ENCODE peak calls at places on chromosomes 16 and 17, in nine cellular contexts. K, C, E, W, A, P, S, Q and X are unnamed samples.

GRCh38 chr16:69179255-69180010 is 7.5 kb upstream of the SNTB2 start:
- DNase-seq in K (peak), C (peak), E (peak), W (no peak), A (no peak), P (no peak), S (no peak), Q (peak), X (peak)

GRCh38 chr17:78608122-78608803 is 31.1 kb upstream of the DNAH17 start:
- DNase-seq in K (no peak), C (no peak), E (no peak), W (no peak), A (no peak), P (no peak), S (no peak), Q (no peak), X (no peak)

GRCh38 chr17:19904924-19905323 is 37.2 kb upstream of the ULK2 start:
- DNase-seq in K (no peak), C (no peak), E (peak), W (no peak), A (no peak), P (no peak), S (no peak), Q (no peak), X (no peak)

GRCh38 chr17:77704048-77704815 is 254.3 kb upstream of the TNRC6C start:
- DNase-seq in K (no peak), C (no peak), E (no peak), W (no peak), A (no peak), P (no peak), S (no peak), Q (peak), X (no peak)

GRCh38 chr17:61568219-61569072 is 22.6 kb downstream of the NACA2 start:
- DNase-seq in K (no peak), C (no peak), E (no peak), W (no peak), A (no peak), P (no peak), S (no peak), Q (no peak), X (no peak)

GRCh38 chr16:2771496-2772402 is 5.3 kb downstream of the ELOB start:
- DNase-seq in K (no peak), C (no peak), E (no peak), W (no peak), A (no peak), P (no peak), S (no peak), Q (no peak), X (no peak)

GRCh38 chr17:44599298-44600175 is 42.3 kb downstream of the FZD2 start:
- DNase-seq in K (peak), C (peak), E (peak), W (no peak), A (peak), P (no peak), S (no peak), Q (peak), X (peak)

GRCh38 chr16:4115209-4115940 is 867 bp downstream of the ADCY9 start:
- DNase-seq in K (peak), C (peak), E (no peak), W (peak), A (peak), P (no peak), S (peak), Q (peak), X (peak)

GRCh38 chr17:45342871-45343526 is 26.2 kb upstream of the MAP3K14 start:
- DNase-seq in K (no peak), C (no peak), E (no peak), W (no peak), A (no peak), P (no peak), S (no peak), Q (peak), X (no peak)

GRCh38 chr16:69073181-69073669 is 32.2 kb upstream of the HAS3 start:
- DNase-seq in K (no peak), C (peak), E (no peak), W (no peak), A (no peak), P (no peak), S (no peak), Q (no peak), X (peak)

GRCh38 chr16:74322301-74322710 is 25.7 kb downstream of the PSMD7 start:
- DNase-seq in K (no peak), C (no peak), E (no peak), W (no peak), A (no peak), P (no peak), S (no peak), Q (no peak), X (no peak)

GRCh38 chr17:29682054-29682453 is 59.3 kb upstream of the CORO6 start:
- DNase-seq in K (no peak), C (no peak), E (no peak), W (no peak), A (no peak), P (peak), S (no peak), Q (no peak), X (peak)
- H3K4me3 ChIP-seq in K (no peak), C (no peak), E (no peak), W (no peak), A (no peak), P (no peak), S (no peak), Q (no peak), X (no peak)

DNA sequence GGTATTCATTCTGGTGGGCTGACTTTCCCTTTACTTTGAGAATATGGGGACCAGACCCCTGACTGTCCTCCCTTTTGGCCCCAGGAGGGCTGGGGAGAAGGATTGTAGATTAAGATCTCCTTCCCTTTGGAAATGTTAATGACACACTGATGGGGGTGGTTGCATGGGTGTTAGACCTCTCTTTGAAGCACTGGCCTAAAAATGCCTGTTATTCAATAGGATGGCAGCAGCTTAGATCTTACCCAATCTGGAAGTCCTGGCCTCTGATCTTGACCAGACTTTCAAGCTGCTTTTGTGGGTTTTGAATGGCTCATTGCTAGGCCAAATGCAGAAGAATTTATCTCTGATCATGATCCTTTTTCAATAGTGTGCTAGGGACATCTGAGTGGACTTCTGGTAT is 25.7 kb downstream of the MAP3K3 start:
- DNase-seq in K (no peak), C (no peak), E (no peak), W (no peak), A (no peak), P (no peak), S (no peak), Q (no peak), X (no peak)
- TF ChIP-seq CTCF in K (no peak), C (no peak), E (no peak), W (no peak), A (no peak), P (no peak), S (no peak), Q (no peak), X (no peak)

GRCh38 chr17:51238253-51238887 is 21.5 kb downstream of the MBTD1 start:
- DNase-seq in K (no peak), C (no peak), E (no peak), W (no peak), A (no peak), P (peak), S (no peak), Q (no peak), X (no peak)
- H3K4me3 ChIP-seq in K (no peak), C (no peak), E (no peak), W (no peak), A (no peak), P (peak), S (no peak), Q (no peak), X (no peak)

DNA sequence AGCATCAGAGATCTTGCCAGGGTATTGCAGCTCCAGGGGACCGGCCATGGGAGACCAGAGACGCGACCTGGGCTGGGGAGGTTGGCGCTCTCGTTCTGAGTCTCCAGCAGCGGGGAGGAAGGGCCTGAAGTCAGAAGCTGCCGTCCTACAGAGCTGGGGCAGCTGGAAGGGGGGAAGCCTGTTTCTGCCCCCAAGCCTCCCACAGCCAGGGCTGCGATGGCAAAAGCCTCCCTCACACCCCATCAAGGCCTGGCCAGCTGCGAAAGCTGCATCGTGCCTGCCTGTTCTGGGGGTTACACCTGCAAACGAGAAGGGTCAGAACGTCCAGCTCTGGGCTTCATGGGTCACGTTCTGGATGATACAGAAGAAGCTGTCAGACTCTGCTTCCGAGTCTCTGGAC is 26.1 kb downstream of the MAPK8IP3 start:
- DNase-seq in K (no peak), C (no peak), E (no peak), W (no peak), A (no peak), P (no peak), S (no peak), Q (no peak), X (no peak)
- TF ChIP-seq CTCF in K (no peak), C (no peak), E (no peak), W (no peak), A (no peak), P (no peak), S (no peak), Q (no peak), X (no peak)

DNA sequence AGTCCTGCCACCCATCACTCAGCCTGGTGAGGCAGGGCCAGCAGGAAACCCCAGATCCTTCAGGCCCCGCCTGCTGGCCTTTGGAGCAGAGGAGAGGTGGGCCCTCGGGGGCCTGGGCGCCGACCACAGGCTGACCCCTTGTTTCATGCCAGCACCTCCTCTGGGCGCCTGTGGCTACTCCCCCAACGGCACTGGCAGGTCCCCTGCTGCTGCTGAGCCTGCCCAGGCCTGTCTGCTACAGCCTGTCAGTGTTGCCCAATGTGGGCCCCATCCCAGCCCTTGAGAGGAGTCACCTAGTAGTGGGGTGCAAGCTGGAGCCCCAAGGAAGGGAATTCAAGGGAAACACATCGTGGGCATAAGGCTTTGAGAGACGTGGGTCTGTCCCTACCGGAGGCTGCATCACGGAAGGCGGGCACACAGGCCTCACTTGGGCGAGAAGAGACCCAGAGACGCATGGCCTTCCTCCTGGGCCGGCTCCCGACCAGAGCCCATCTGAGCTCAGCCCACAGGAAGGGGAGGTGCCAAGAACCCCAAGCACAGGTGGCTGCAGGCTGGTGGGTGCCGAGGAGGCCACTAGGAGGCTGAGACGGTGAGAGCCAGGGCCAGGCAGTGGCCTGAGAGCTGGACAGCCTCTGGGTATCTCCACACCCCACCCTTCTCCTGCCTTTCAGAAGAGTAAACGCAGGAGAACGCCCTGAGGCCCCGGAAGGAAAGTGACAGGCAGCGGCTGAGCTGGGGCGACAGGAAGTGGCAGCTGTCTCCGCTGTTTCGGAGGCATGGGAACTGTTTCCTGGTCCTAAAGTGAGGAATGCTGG is 8.1 kb upstream of the FASN start:
- DNase-seq in K (peak), C (peak), E (no peak), W (peak), A (peak), P (peak), S (peak), Q (no peak), X (peak)
- H3K4me3 ChIP-seq in K (no peak), C (no peak), E (no peak), W (peak), A (no peak), P (peak), S (peak), Q (peak), X (no peak)

DNA sequence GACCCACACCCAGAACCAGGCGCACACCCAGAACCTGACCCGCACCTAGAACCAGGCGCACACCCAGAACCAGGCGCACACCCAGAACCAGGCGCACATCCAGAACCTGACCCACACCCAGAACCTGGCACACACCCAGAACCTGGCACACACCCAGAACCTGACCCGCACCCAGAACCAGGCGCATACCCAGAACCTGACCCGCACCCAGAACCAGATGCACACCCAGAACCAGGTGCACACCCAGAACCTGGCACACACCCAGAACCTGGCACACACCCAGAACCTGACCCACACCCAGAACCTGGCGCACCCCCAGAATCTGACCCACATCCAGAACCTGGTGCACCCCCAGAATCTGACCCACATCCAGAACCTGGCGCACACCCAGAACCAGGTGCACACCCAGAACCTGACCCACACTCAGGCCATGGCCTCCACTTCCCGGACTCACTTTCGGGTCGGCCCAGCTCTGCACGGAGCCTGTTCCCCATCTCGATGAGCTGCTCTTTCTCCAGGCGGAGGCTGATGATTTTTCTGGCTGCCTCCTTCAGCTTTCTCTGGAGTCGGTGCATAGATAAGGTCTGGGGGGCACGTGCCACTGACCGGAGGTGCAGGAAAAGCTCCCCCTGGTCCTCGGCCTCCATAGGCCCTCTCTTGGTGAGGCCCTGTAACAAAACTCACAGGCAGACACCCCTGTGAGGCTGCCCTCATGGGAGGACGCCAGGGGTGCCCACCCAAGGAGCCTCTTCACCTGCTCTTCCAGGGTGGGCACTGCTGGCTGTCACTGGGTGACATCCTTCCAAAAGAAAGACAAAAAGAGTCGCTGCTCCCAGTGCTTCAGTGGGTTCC is 53.3 kb upstream of the FASN start:
- DNase-seq in K (no peak), C (no peak), E (no peak), W (no peak), A (no peak), P (no peak), S (no peak), Q (no peak), X (no peak)
- TF ChIP-seq CTCF in K (no peak), C (no peak), E (no peak), W (no peak), A (no peak), P (no peak), S (no peak), Q (no peak), X (no peak)